ENCODE peak calls at places on chromosomes 4 and X, in ten cellular contexts. K is neural progenitor cell, S is heart left ventricle, L is foreskin fibroblast, Q is HFF-Myc, N is keratinocyte, U is coronary artery, Z is tibial artery, X is IMR-90, J is hepatocyte. P is an unnamed sample.

GRCh38 chr4:4254666-4255065 is 6.6 kb upstream of the TMEM128 start:
- DNase-seq in K (no peak), S (no peak), L (no peak), Q (no peak), N (no peak), U (no peak), Z (no peak), X (no peak), J (no peak), P (no peak)

GRCh38 chr4:6493668-6494304 is 21.4 kb upstream of the PPP2R2C start:
- DNase-seq in K (peak; percentile 21), S (no peak), L (peak; percentile 14), Q (no peak), N (peak; percentile 13), U (peak; percentile 45), Z (no peak), X (peak; percentile 3), J (peak; percentile 64), P (peak; percentile 8)

GRCh38 chr4:110837896-110838450 is 215.1 kb upstream of the PITX2 start:
- DNase-seq in K (peak; percentile 46), S (no peak), L (peak; percentile 31), Q (no peak), N (no peak), U (no peak), Z (no peak), X (no peak), J (no peak), P (no peak)

GRCh38 chr4:61505773-61506640 is 305.9 kb downstream of the ADGRL3 start:
- DNase-seq in K (peak; percentile 72), S (no peak), L (no peak), Q (no peak), N (no peak), U (no peak), Z (no peak), X (no peak), J (no peak), P (no peak)

GRCh38 chr4:114056599-114056998 is 77.2 kb upstream of the ARSJ start:
- DNase-seq in K (no peak), S (no peak), L (no peak), Q (no peak), N (no peak), U (no peak), Z (no peak), X (no peak), J (no peak), P (peak; percentile 13)

GRCh38 chr4:51831133-51831532 is 11.8 kb upstream of the DCUN1D4 start:
- DNase-seq in K (peak; percentile 81), S (peak; percentile 51), L (peak; percentile 78), Q (no peak), N (no peak), U (no peak), Z (peak; percentile 69), X (peak; percentile 51), J (peak; percentile 67), P (peak; percentile 70)

GRCh38 chrX:136626237-136626636 is 21.7 kb upstream of the CD40LG start:
- DNase-seq in K (no peak), S (no peak), L (no peak), Q (no peak), N (no peak), U (no peak), Z (no peak), X (no peak), J (no peak), P (no peak)

GRCh38 chrX:148542481-148543255 is 42.3 kb downstream of the AFF2 start:
- DNase-seq in K (no peak), S (no peak), L (no peak), Q (no peak), N (no peak), U (no peak), Z (no peak), X (no peak), J (no peak), P (no peak)

DNA sequence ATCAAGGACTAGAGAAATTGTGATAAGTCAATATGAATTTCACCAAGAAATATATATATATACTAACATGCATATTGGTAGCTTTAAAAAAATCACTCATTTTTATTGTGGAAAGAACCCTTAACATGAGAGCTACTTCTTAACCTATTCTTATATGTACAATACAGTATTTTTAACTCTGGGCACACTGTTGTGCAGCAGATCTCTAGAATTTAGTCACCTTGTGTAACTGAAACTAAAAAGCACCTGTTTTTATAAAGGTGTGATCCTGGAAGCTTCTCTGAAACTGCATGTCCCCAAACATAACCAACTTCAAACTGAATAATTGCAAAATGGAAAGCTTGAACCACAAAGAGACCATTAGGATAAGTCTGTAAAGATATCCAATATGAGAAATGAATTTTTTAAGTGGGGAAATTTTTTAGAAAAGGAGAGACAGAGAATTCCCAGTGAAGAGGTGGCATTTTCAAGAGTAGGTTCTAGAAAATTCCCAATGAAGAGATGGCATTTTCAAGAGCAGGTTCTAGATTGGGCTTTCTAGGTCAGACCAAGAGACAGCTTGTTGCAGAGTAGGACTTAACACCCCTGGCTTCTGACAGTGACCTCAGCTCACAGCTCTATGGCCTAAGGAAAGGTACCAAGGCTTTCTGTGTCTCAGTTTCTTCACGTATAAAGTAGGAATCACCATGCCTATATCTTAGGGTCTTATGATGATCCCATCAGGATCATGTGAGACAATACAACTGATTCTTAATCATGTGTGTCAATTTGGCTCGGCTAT is 22.0 kb upstream of the PPARGC1A start:
- DNase-seq in K (no peak), S (no peak), L (no peak), Q (no peak), N (no peak), U (no peak), Z (no peak), X (no peak), J (no peak), P (no peak)
- H3K4me3 ChIP-seq in K (no peak overlapping the region), S (no peak overlapping the region), L (no peak overlapping the region), Q (no peak overlapping the region), N (no peak overlapping the region), U (no peak overlapping the region), Z (no peak overlapping the region), X (no peak overlapping the region), J (no peak overlapping the region), P (no peak overlapping the region)

GRCh38 chrX:15737188-15737956 is 698 bp upstream of the CA5B start:
- DNase-seq in K (no peak), S (no peak), L (no peak), Q (no peak), N (peak; percentile 23), U (no peak), Z (no peak), X (peak; percentile 10), J (peak; percentile 14), P (no peak)

GRCh38 chrX:15739886-15740285 is 1.8 kb downstream of the CA5B start:
- DNase-seq in K (no peak), S (no peak), L (peak; percentile 44), Q (no peak), N (no peak), U (no peak), Z (no peak), X (peak; percentile 16), J (no peak), P (no peak)

GRCh38 chrX:15738686-15739016 is 581 bp downstream of the CA5B start:
- DNase-seq in K (no peak), S (no peak), L (no peak), Q (no peak), N (no peak), U (no peak), Z (no peak), X (no peak), J (no peak), P (no peak)

DNA sequence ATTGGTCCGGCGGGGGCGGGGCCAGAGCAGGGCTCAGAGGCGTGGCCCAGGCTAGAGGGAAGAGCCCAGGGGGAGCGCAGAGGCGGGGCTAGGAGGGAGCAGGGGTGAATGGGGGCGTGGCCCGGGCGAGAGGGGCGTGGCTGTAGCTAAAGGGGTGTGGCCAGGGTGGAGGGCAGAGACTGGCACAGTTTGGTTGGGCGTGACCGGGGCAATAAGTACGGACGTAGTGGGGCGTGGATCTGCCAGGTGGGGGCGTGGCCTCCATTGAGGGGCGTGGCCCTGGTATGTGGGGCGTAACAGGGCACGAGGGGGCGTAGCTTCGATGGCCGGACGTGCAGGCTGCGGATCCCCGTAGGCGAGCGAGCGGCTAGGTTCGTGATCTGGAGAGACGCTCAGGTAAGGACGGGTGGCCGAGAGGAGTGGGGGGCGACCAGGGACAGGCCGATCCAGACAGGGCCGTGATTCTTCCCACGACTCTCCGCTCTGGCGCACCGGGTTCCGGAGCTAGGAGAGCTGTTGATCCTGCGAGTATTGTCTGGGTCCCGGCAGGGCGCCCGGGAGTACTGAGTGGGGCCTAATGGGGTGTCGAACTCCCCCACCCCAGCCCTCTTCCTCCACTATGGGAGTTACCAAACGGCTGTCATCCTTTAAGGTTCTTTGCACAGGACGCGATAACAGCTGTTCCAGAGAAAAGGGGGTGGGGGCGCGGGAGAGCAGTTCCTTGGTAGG is at the start of gene CA5B:
- DNase-seq in K (peak; percentile 98), S (peak; percentile 91), L (peak; percentile 81), Q (peak; percentile 43), N (peak; percentile 91), U (peak; percentile 95), Z (peak; percentile 91), X (peak; percentile 57), J (peak; percentile 98), P (peak; percentile 93)
- TF ChIP-seq CTCF in K (peak; percentile 20), S (no peak), L (no peak), Q (no peak), N (no peak), U (no peak), Z (no peak), X (no peak), J (peak; percentile 4), P (no peak)

GRCh38 chrX:75295641-75296040 is 21.8 kb downstream of the UPRT start:
- DNase-seq in K (no peak), S (no peak), L (no peak), Q (no peak), N (no peak), U (no peak), Z (no peak), X (no peak), J (no peak), P (no peak)

GRCh38 chrX:75297508-75297907 is 23.6 kb downstream of the UPRT start:
- DNase-seq in K (no peak), S (no peak), L (no peak), Q (no peak), N (no peak), U (no peak), Z (no peak), X (no peak), J (no peak), P (no peak)

GRCh38 chrX:75303795-75304194 is 29.9 kb downstream of the UPRT start:
- DNase-seq in K (no peak), S (no peak), L (no peak), Q (no peak), N (no peak), U (no peak), Z (no peak), X (peak; percentile 70), J (no peak), P (peak; percentile 72)

DNA sequence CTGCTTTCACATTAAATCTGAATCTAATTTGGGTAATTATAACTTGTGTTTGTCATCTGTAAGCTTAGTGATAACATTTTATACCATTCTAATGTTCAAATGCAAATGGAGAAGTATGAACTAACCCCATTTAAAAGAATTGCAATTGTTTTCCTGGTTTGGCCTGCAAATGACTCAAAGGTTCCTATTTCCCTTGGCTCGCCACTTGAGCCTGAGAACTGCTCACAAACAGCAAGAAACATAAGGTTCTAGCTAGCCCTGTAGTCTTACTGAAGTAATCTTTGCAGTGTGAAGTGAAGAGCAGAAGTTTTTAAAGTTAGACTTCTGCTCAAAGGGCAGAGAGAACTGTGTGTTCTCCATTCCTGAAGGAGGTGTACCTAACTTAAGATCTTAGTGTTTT is 27.2 kb downstream of the UPRT start:
- DNase-seq in K (no peak), S (no peak), L (no peak), Q (no peak), N (no peak), U (no peak), Z (peak; percentile 18), X (peak; percentile 8), J (no peak), P (peak; percentile 19)
- H3K4me3 ChIP-seq in K (no peak overlapping the region), S (no peak overlapping the region), L (no peak overlapping the region), Q (no peak overlapping the region), N (no peak overlapping the region), U (no peak overlapping the region), Z (no peak overlapping the region), X (no peak overlapping the region), J (no peak overlapping the region), P (no peak overlapping the region)

GRCh38 chrX:54540289-54540688 is 10.3 kb downstream of the GNL3L start:
- DNase-seq in K (no peak), S (peak; percentile 26), L (peak; percentile 58), Q (no peak), N (no peak), U (no peak), Z (no peak), X (peak; percentile 72), J (peak; percentile 38), P (peak; percentile 60)
- TF ChIP-seq CTCF in K (no peak), S (peak; percentile 11), L (no peak), Q (no peak), N (peak; percentile 1), U (no peak), Z (no peak), X (peak; percentile 33), J (no peak), P (peak; percentile 11)

P was measured in cardiac fibroblast.